ENCODE peak calls at places on chromosomes 2 and 18, in four cellular contexts. F is HepG2, D is K562, W is GM12878. Z is an unnamed sample.

GRCh38 chr2:72991980-72992733 is 74.8 kb downstream of the EMX1 start:
- DNase-seq in F (no peak), D (no peak), W (no peak), Z (no peak)

GRCh38 chr2:118051956-118052355 is 36.3 kb upstream of the INSIG2 start:
- DNase-seq in F (no peak), D (no peak), W (no peak), Z (no peak)

GRCh38 chr2:101972621-101973434 is 18.9 kb upstream of the IL1R2 start:
- DNase-seq in F (no peak), D (no peak), W (no peak), Z (no peak)

GRCh38 chr2:170500770-170501169 is 214.4 kb upstream of the SP5 start:
- DNase-seq in F (no peak), D (no peak), W (no peak), Z (no peak)

GRCh38 chr2:230942371-230942770 is 17.3 kb upstream of the GPR55 start:
- DNase-seq in F (no peak), D (peak), W (no peak), Z (no peak)

GRCh38 chr2:16615687-16616615 is 49.7 kb downstream of the CYRIA start:
- DNase-seq in F (no peak), D (no peak), W (no peak), Z (peak)

GRCh38 chr2:134736167-134736885 is 17.5 kb upstream of the TMEM163 start:
- DNase-seq in F (no peak), D (no peak), W (no peak), Z (no peak)

GRCh38 chr18:48749768-48750167 is 201.0 kb downstream of the SMAD7 start:
- DNase-seq in F (no peak), D (no peak), W (no peak), Z (no peak)

GRCh38 chr18:5058768-5059539 is 138.1 kb downstream of the AKAIN1 start:
- DNase-seq in F (no peak), D (no peak), W (peak), Z (no peak)

GRCh38 chr18:23398401-23398800 is 54.7 kb upstream of the RIOK3 start:
- DNase-seq in F (no peak), D (no peak), W (no peak), Z (no peak)

GRCh38 chr2:51706220-51706619 is 674.3 kb upstream of the NRXN1 start:
- DNase-seq in F (no peak), D (no peak), W (no peak), Z (no peak)

GRCh38 chr18:32349728-32350395 is 120.8 kb downstream of the GAREM1 start:
- DNase-seq in F (peak), D (no peak), W (no peak), Z (no peak)

GRCh38 chr2:41932241-41933034 is 115.4 kb upstream of the PKDCC start:
- DNase-seq in F (no peak), D (peak), W (no peak), Z (no peak)

GRCh38 chr18:57352271-57352701 is at the start of gene ST8SIA3:
- DNase-seq in F (no peak), D (no peak), W (no peak), Z (peak)

GRCh38 chr2:177245010-177245422 is 19.5 kb downstream of the NFE2L2 start:
- DNase-seq in F (no peak), D (peak), W (no peak), Z (no peak)

GRCh38 chr2:37459095-37459981 is 114.9 kb downstream of the QPCT start:
- DNase-seq in F (no peak), D (no peak), W (no peak), Z (no peak)

DNA sequence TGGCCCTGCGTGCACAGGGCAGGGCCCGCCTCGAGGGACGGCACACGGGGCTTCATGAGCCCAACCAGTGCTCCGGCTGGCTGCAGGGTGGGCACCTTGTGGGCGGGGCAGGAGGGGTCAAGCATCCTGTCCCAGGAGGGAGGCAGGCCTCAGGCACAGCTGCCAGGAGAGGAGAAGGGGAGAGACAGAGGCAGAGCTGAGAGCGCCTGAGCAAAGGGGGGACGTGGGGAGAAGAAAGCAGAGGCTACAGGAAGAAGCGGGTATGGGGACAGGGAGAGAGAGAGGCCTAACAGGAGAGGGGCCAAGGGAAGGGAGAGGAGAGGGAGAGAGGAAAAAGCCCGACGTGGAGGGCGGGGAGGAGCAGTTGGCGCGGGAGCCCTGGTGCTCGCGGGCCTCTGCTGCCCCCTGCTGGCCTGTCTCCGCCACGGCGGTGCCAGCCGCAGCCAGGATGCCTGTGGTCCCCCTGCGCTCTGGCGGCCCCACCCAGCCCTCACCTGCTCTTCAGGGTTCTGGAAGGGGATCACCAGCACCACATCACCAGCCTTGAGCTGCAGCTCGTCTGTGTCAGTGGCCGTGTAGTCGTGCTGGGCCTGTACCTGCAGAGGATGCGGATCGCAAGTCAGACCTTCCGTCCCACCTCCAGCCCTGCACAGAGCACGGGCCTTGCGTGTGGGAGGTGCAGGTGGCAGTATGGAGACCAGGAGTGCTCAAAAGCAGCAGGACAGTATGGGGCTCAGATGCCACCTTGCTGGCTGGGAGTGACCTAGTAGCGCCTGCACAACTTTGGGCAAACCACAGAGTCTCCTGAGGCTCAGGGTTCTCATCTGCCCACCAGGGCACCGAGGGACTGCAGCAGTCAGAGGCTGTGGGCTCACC is 56.8 kb downstream of the BIN1 start:
- DNase-seq in F (peak), D (peak), W (no peak), Z (peak)
- TF ChIP-seq TCF7 in F (no peak), D (no peak), W (no peak), Z (no peak)

DNA sequence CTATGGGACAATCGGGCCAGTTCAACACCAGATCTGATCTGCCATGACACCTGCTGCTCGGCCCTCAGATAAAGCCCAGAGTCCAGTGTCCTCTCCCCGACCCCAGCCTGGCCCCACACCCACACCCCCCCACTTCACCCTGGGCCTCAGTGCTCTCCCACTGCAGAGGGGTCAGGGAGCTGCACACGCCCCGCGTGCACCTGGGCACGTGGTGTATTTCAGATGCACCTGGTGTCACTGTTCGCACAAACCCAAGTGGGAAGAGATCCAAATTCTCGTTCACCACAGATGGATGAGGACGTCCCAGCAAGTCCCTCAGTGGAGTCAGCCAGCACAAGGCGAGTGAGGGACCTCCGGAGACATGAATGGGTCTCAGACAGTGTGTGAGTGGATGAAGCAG is 161.3 kb downstream of the RTP5 start:
- DNase-seq in F (no peak), D (no peak), W (no peak), Z (no peak)
- TF ChIP-seq TCF7 in F (no peak), D (no peak), W (no peak), Z (no peak)

DNA sequence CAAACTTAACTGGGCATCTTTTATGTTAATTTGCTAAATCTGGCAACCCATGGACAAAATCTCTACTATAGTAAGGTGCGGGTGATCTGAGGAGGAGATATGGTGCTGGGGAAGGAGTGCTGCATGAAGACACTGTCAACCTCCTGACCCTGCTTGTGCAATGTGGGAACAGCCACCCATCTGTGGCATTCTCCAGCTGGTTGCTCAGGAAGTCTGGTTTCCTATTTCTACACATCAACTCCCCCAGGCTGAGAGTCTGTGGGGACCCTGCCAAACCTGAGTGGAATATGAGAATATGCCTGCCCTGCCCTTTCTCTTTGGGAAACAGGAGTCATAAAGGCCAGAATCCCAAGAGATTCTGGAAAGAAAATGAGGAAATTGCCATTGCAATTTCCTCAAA is 60.1 kb upstream of the PAX3 start:
- DNase-seq in F (no peak), D (no peak), W (no peak), Z (no peak)
- TF ChIP-seq TCF7 in F (no peak), D (no peak), W (no peak), Z (no peak)

DNA sequence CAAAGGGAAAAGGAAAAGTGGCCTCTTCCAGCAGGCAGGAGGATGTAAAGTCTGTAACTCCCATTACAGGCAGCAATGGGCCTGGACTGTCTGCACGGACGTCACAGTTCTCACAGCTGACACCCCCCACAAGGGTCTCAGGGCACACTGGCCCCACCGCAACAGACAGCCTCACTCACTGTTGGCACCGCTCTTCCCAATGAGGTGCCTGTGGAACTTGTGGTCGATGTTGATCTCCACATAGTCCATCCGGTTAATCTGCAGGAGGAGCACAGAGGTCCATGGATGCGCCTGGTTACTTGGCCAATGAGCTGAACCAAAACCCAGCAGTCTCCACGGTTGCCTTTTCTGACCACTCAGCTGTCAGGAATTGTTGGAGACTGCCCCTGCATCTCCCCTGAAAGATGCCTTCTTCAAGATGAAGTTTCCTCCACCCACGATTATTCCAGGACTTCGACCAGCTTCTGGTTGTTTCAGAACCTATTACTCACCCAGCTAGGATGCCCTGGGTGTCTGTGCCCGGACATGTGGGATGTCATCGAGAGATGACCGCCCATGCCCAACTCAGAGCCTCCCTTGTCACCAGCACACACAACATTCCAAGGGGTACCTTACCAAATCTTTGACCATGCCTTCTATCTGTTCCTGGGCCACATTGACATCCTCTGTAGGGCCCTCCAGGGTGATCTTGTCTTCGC is 62.5 kb downstream of the HDLBP start:
- DNase-seq in F (no peak), D (no peak), W (no peak), Z (no peak)
- TF ChIP-seq TCF7 in F (no peak), D (no peak), W (no peak), Z (no peak)

GRCh38 chr2:234615643-234616356 is 118.9 kb upstream of the ARL4C start:
- DNase-seq in F (peak), D (no peak), W (no peak), Z (no peak)

GRCh38 chr2:234606906-234607305 is 110.0 kb upstream of the ARL4C start:
- DNase-seq in F (no peak), D (no peak), W (no peak), Z (no peak)

GRCh38 chr2:234607691-234608090 is 110.8 kb upstream of the ARL4C start:
- DNase-seq in F (no peak), D (no peak), W (no peak), Z (no peak)

GRCh38 chr2:234608946-234609345 is 112.1 kb upstream of the ARL4C start:
- DNase-seq in F (no peak), D (no peak), W (no peak), Z (no peak)

DNA sequence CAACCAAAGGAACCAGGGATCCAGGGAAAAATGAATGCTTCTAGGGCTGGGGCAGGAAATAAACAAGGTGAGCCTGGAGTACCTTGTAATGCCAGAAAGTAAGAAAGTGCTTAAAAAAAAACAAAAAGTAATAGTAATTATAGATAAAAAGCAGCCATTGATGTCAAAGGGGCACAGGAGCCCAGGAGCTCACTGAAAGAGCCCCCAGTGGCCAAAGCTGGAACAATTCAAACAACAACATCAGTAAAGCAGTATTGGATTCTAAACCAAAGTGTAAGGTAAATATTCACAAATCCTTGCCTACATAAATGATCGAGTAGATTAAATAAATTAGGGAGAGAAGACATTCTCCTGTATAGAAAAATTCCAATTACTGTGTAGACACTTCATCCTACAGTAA is 114.3 kb upstream of the ARL4C start:
- DNase-seq in F (peak), D (no peak), W (no peak), Z (no peak)
- TF ChIP-seq TCF7 in F (no peak), D (no peak), W (no peak), Z (no peak)

GRCh38 chr2:129863350-129863749 is 116.1 kb upstream of the RAB6C start:
- DNase-seq in F (no peak), D (no peak), W (no peak), Z (no peak)

GRCh38 chr2:129865976-129866375 is 113.5 kb upstream of the RAB6C start:
- DNase-seq in F (no peak), D (no peak), W (no peak), Z (no peak)

GRCh38 chr2:129864719-129865118 is 114.7 kb upstream of the RAB6C start:
- DNase-seq in F (no peak), D (no peak), W (no peak), Z (no peak)

GRCh38 chr2:129868151-129868550 is 111.3 kb upstream of the RAB6C start:
- DNase-seq in F (no peak), D (no peak), W (no peak), Z (no peak)

GRCh38 chr2:129866391-129866790 is 113.1 kb upstream of the RAB6C start:
- DNase-seq in F (no peak), D (no peak), W (no peak), Z (no peak)
- TF ChIP-seq TCF7 in F (no peak), D (no peak), W (no peak), Z (no peak)

DNA sequence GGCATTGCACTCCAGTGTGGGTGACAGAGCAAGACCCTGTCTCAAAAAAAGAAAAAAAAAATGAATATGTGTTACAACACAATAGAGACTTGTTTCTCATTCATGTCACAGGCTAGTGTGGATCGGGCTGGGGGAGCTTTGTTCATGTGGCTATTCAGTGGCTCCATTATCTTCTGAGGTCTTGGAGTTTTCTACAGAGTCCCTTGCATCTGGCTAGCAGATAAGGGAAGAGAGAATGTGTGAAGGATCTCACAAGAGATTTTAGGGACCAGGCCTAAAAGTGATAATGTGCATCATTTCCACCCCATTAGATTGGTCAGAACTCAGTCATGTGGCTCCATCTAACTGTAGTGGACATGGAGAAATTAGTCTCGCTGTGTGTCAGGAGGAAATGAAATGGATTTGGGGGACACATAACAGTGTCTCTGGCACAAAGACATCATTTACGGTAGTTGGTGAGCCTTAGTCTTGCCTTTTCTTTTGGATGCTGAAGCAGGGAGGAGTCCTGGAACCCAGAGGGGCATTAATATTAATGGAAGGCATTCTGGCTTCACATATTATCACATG is 32.4 kb upstream of the CASP10 start:
- DNase-seq in F (no peak), D (peak), W (no peak), Z (no peak)
- TF ChIP-seq TCF7 in F (no peak), D (no peak), W (no peak), Z (no peak)

DNA sequence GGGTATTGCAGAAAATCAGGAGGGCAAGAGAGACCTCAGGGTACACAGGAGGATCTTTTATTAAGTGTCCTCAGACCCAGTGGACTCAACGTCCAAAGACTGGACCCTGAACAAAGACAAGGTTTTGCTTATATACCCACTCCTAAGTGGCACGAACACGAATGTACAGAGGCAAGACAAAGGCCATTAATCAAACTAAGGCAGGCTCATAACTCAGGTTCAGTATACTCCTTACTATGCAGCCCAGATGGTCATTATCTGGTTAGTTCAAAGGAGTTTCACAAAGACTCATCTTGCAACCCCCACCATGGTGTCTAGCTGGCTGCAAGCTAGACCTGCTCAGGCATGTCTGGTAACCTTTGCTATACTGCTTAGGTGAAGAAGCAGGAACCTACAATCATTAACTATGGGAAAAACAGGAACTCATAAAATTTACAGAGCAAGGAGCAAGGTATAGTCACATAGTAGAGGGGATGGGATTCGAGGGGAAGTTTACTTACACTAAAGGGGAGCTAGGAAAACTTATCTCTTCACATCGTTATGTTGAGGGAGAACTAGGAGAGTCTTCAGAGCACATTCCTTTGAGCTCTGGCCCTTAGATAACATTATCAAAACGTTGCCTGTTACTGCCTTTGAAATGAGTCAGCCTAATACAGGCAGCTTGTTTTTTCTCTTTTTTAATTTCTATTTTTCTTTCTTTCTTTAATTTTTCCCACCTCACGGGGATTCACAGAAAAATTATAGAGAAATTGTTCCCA is 33.9 kb downstream of the SLC4A3 start:
- DNase-seq in F (peak), D (peak), W (peak), Z (no peak)
- TF ChIP-seq TCF7 in F (no peak), D (no peak), W (peak), Z (no peak)

GRCh38 chr2:136985044-136985443 is 219.7 kb downstream of the THSD7B start:
- DNase-seq in F (no peak), D (no peak), W (no peak), Z (no peak)
- TF ChIP-seq TCF7 in F (no peak), D (no peak), W (no peak), Z (no peak)

Z was measured in WTC11.